ENCODE peak calls at places on chromosomes 13 and 19, in four cellular contexts. N, K, Y and M are unnamed samples.

GRCh38 chr13:102651892-102652291 is 43.0 kb downstream of the METTL21C start:
- DNase-seq in Y (no peak), N (no peak), K (no peak), M (no peak)

GRCh38 chr13:19587635-19588300 is 26.4 kb upstream of the TPTE2 start:
- DNase-seq in K (no peak), Y (no peak), N (no peak), M (peak)

GRCh38 chr19:32676186-32676894 is 692 bp downstream of the RGS9BP start:
- DNase-seq in N (no peak), K (peak), Y (no peak), M (peak)

GRCh38 chr19:51027126-51027806 is 850 bp upstream of the KLK11 start:
- DNase-seq in N (no peak), K (no peak), Y (no peak), M (no peak)

GRCh38 chr19:50003810-50004419 is 21.3 kb downstream of the VRK3 start:
- DNase-seq in N (no peak), Y (peak), K (no peak), M (no peak)

GRCh38 chr13:79936368-79937136 is 404.4 kb downstream of the SPRY2 start:
- DNase-seq in N (no peak), K (no peak), Y (peak), M (no peak)

GRCh38 chr13:98172570-98173405 is 4.3 kb downstream of the RNF113B start:
- DNase-seq in N (no peak), K (no peak), Y (no peak), M (no peak)

GRCh38 chr19:45542234-45542668 is 35.0 kb downstream of the VASP start:
- DNase-seq in Y (no peak), K (no peak), N (no peak), M (no peak)

GRCh38 chr19:31838163-31838798 is 489.0 kb upstream of the TSHZ3 start:
- DNase-seq in Y (no peak), N (no peak), K (no peak), M (no peak)

GRCh38 chr13:94617389-94618000 is 15.8 kb downstream of the GPR180 start:
- DNase-seq in K (peak), Y (no peak), N (no peak), M (peak)

GRCh38 chr13:29922281-29922821 is 71.9 kb upstream of the UBL3 start:
- DNase-seq in K (no peak), Y (no peak), N (no peak), M (no peak)

GRCh38 chr19:4174895-4175668 is 7.3 kb downstream of the SIRT6 start:
- DNase-seq in N (no peak), K (no peak), Y (no peak), M (no peak)